ENCODE peak calls at places on chromosomes 11 and 22, in five cellular contexts. A, V, Z, L and K are unnamed samples.

GRCh38 chr11:57440744-57441414 is 14.0 kb upstream of the SLC43A3 start:
- DNase-seq in A (no peak), V (no peak), Z (no peak), L (no peak), K (no peak)

GRCh38 chr11:9662273-9662672 is 1.6 kb upstream of the SWAP70 start:
- DNase-seq in A (no peak), V (no peak), Z (no peak), L (peak), K (no peak)

GRCh38 chr11:16778286-16778685 is 39.8 kb downstream of the C11orf58 start:
- DNase-seq in A (no peak), V (no peak), Z (peak), L (no peak), K (no peak)

GRCh38 chr22:46429327-46429853 is 93.9 kb downstream of the TRMU start:
- DNase-seq in A (no peak), V (no peak), Z (no peak), L (no peak), K (no peak)

GRCh38 chr11:65444314-65445051 is 21.9 kb downstream of the NEAT1 start:
- DNase-seq in A (no peak), V (no peak), Z (peak), L (no peak), K (peak)

GRCh38 chr22:46614070-46614931 is 5.9 kb upstream of the GRAMD4 start:
- DNase-seq in A (no peak), V (no peak), Z (no peak), L (no peak), K (no peak)

GRCh38 chr11:103234974-103235373 is 125.7 kb downstream of the DYNC2H1 start:
- DNase-seq in A (no peak), V (no peak), Z (no peak), L (peak), K (no peak)

GRCh38 chr22:46351131-46351735 is 15.7 kb downstream of the TRMU start:
- DNase-seq in A (no peak), V (no peak), Z (no peak), L (no peak), K (no peak)

GRCh38 chr11:24383137-24383536 is 113.7 kb upstream of the LUZP2 start:
- DNase-seq in A (no peak), V (no peak), Z (no peak), L (no peak), K (no peak)

GRCh38 chr11:86116386-86116726 is 47.5 kb upstream of the PICALM start:
- DNase-seq in A (no peak), V (no peak), Z (no peak), L (peak), K (no peak)

GRCh38 chr22:50396751-50397370 is 53.7 kb downstream of the PPP6R2 start:
- DNase-seq in A (no peak), V (no peak), Z (no peak), L (no peak), K (no peak)

GRCh38 chr11:130215531-130216220 is 56.1 kb downstream of the ST14 start:
- DNase-seq in A (no peak), V (no peak), Z (peak), L (no peak), K (no peak)

GRCh38 chr11:46240861-46241260 is 36.6 kb upstream of the CREB3L1 start:
- DNase-seq in A (no peak), V (no peak), Z (peak), L (no peak), K (no peak)

GRCh38 chr22:49259870-49260615 is 567.6 kb downstream of the BRD1 start:
- DNase-seq in A (no peak), V (no peak), Z (peak), L (no peak), K (no peak)

GRCh38 chr11:119684361-119685072 is 44.5 kb downstream of the NECTIN1 start:
- DNase-seq in A (no peak), V (no peak), Z (no peak), L (peak), K (no peak)

DNA sequence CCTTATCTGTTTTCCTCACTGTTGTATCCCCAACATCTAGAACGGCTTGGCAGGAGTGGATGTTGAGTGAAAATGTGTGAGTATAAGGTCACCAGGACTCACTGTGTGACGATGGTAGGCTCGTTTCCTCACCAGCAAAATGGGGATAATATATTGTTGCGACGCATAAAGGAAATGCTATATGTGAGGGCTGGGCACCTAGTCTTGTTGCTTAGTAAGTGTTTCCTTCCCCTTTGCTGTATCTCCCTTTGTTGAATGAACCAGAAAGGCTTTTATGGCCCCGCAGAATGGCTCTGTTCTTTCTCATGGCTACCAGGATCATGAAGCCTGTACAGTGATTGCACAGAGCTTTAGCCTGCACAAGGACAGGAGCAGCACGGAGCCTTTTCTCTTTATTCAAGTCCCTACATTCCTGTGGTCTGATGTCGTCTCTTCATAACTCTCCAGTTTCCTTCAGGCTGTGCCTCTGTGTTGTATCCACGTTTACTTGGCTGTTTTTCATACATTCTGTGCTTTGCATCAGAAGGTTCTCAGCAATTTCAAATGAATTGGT is 5.4 kb downstream of the TNRC6B start:
- DNase-seq in A (no peak), V (no peak), Z (no peak), L (peak), K (no peak)
- H3K4me3 ChIP-seq in A (no peak), V (peak), Z (no peak), L (no peak), K (no peak)

DNA sequence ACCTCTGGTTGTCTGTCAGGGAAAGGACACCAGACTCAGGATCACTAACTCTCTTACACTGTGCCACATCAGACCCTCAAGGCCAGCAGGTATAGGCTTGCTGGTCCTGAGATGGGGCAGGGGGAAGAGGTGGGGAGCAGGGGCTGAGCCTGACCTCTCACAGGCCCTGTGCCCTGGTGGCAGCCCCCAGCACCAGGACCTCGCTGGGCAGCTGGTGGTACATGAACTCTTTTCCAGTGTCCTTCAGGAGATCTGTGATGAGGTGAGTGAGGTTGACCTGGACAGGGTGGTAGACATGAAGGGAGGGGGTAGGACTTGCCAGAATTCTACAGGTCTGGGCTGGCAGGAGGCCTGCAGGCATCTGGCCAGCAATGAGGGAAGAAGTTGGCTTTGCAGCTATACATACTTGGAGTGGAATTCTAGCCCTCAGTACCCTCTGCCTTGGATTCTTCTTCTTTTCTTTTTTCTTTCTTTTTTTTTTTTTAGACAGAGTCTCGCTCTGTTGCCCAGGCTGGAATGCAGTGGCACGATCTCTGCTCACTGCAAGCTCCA is 1.4 kb downstream of the NUDT22 start:
- DNase-seq in A (no peak), V (no peak), Z (no peak), L (peak), K (peak)
- H3K27ac ChIP-seq in A (peak), V (peak), Z (no peak), L (no peak), K (peak)

GRCh38 chr11:2945757-2946287 is 16.6 kb upstream of the PHLDA2 start:
- DNase-seq in A (no peak), V (no peak), Z (peak), L (no peak), K (peak)

GRCh38 chr11:2944530-2944929 is 15.3 kb upstream of the PHLDA2 start:
- DNase-seq in A (no peak), V (no peak), Z (no peak), L (peak), K (no peak)

GRCh38 chr11:2943711-2944118 is 14.5 kb upstream of the PHLDA2 start:
- DNase-seq in A (no peak), V (no peak), Z (no peak), L (no peak), K (no peak)

GRCh38 chr11:2942872-2943710 is 13.9 kb upstream of the PHLDA2 start:
- DNase-seq in A (no peak), V (no peak), Z (peak), L (no peak), K (no peak)

DNA sequence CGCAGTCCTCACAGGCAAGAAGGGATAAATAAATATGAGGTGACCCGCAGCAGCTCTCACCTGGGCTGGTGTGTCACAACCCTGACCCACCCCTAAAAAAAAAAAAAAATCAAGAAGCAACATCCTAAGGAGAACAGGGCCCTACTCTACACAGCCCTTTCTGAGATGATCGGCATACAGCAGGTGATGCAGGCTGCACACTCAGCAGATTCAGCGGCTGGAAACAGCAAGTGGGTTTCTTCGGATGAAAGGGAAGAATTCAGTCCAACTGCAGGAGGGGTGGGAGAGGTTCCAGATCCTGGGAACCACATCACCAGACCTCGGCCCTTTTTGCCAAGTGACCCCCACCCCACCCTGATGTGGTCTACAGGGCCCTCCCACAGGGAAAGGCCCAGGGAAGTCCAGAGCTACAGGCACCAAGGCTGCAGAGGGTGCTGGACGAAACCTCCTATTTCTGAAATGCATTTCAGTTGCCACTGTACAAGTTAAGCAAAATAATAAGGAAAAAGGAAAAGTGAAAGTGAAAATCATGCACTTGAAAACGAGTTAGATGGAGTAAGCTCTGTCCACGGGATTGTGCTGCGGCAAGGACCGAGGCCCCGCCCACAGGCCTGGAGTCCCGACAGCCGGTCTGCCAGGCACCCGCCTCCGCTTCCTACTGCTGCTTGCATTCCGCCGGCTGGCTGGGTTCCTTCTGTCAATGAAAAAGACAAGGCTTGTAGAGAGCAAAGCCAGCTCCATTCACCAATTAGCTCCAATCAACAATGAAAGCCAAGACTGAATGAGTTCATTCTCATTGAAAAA is 15.9 kb upstream of the PHLDA2 start:
- DNase-seq in A (no peak), V (peak), Z (peak), L (peak), K (peak)
- H3K4me3 ChIP-seq in A (no peak), V (peak), Z (no peak), L (peak), K (peak)

GRCh38 chr11:132643239-132643638 is 889.1 kb downstream of the OPCML start:
- DNase-seq in A (no peak), V (no peak), Z (no peak), L (no peak), K (no peak)

GRCh38 chr11:132639986-132640385 is 892.3 kb downstream of the OPCML start:
- DNase-seq in A (no peak), V (no peak), Z (no peak), L (peak), K (no peak)

GRCh38 chr11:132632641-132633124 is 899.6 kb downstream of the OPCML start:
- DNase-seq in A (no peak), V (no peak), Z (no peak), L (peak), K (no peak)

GRCh38 chr11:132640952-132641351 is 891.3 kb downstream of the OPCML start:
- DNase-seq in A (no peak), V (no peak), Z (no peak), L (no peak), K (no peak)

GRCh38 chr11:132638421-132638820 is 893.9 kb downstream of the OPCML start:
- DNase-seq in A (no peak), V (no peak), Z (no peak), L (no peak), K (no peak)
- H3K27ac ChIP-seq in A (no peak), V (no peak), Z (no peak), L (no peak), K (no peak)

GRCh38 chr22:37659897-37660708 is 1.6 kb downstream of the PDXP start:
- DNase-seq in A (no peak), V (no peak), Z (no peak), L (no peak), K (no peak)

GRCh38 chr22:37662039-37662438 is 3.5 kb downstream of the PDXP start:
- DNase-seq in A (no peak), V (no peak), Z (no peak), L (no peak), K (no peak)

GRCh38 chr22:37659066-37659896 is 758 bp downstream of the PDXP start:
- DNase-seq in A (no peak), V (no peak), Z (no peak), L (no peak), K (no peak)

GRCh38 chr22:37661160-37661924 is 2.8 kb downstream of the PDXP start:
- DNase-seq in A (no peak), V (no peak), Z (peak), L (peak), K (no peak)

DNA sequence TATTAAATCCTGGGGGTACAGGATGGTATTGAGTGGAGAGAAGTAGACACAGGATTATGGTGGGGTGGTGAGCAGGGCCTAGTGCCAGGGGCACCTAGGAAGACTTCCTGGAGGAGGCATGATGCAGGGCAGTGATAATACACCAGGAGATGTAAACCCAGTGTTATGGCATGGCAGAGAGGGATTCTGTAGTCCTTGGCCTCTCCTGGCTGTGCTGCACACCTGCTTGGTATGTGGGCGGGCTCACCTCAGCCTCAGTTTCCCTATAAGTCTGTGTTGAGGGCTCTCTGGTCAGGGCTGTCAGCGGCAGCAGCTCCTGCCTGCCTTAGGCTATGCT is 2.2 kb downstream of the PDXP start:
- DNase-seq in A (no peak), V (no peak), Z (no peak), L (no peak), K (no peak)
- H3K4me3 ChIP-seq in A (no peak), V (no peak), Z (no peak), L (no peak), K (no peak)